ENCODE peak calls at places on chromosomes 6 and 20, in five cellular contexts. E, D, W, Q and K are unnamed samples.

GRCh38 chr20:50508171-50508761 is 1.9 kb upstream of the PTPN1 start:
- DNase-seq in Q (no peak), W (peak), D (no peak), E (no peak), K (no peak)

GRCh38 chr20:1876217-1876921 is 18.8 kb upstream of the SIRPA start:
- DNase-seq in E (no peak), Q (no peak), W (no peak), D (no peak), K (peak)

GRCh38 chr20:10671850-10672578 is 1.8 kb downstream of the JAG1 start:
- DNase-seq in W (peak), Q (peak), D (no peak), E (peak), K (peak)

GRCh38 chr6:157999100-158000051 is 17.7 kb downstream of the SYNJ2 start:
- DNase-seq in D (no peak), E (peak), W (peak), Q (no peak), K (no peak)

GRCh38 chr20:953742-954141 is 37.6 kb upstream of the ANGPT4 start:
- DNase-seq in Q (no peak), W (peak), D (no peak), E (no peak), K (peak)

GRCh38 chr6:142735182-142735581 is 209.8 kb downstream of the HIVEP2 start:
- DNase-seq in Q (no peak), W (no peak), E (no peak), D (no peak), K (no peak)

GRCh38 chr6:3757241-3757641 is 5.7 kb upstream of the PXDC1 start:
- DNase-seq in D (no peak), E (no peak), W (no peak), Q (no peak), K (no peak)

GRCh38 chr20:37349517-37350491 is 3.9 kb downstream of the SRC start:
- DNase-seq in W (no peak), E (no peak), D (no peak), Q (peak), K (no peak)

GRCh38 chr20:21436186-21436585 is 38.9 kb upstream of the NKX2-4 start:
- DNase-seq in Q (no peak), D (no peak), E (no peak), W (no peak), K (no peak)

GRCh38 chr6:116217069-116217468 is 36.8 kb downstream of the TSPYL4 start:
- DNase-seq in W (peak), E (no peak), D (peak), Q (no peak), K (no peak)

GRCh38 chr20:62661647-62662046 is 19.3 kb downstream of the SLCO4A1 start:
- DNase-seq in E (no peak), Q (no peak), W (no peak), D (no peak), K (no peak)

GRCh38 chr20:31663838-31664695 is 26.4 kb downstream of the COX4I2 start:
- DNase-seq in W (no peak), D (no peak), Q (no peak), E (peak), K (peak)

GRCh38 chr6:12977206-12977605 is 260.6 kb downstream of the PHACTR1 start:
- DNase-seq in E (no peak), Q (no peak), W (no peak), D (no peak), K (no peak)

GRCh38 chr6:26538936-26539615 is 910 bp downstream of the HMGN4 start:
- DNase-seq in E (no peak), W (no peak), Q (no peak), D (no peak), K (no peak)

GRCh38 chr6:128981716-128982115 is 98.8 kb downstream of the LAMA2 start:
- DNase-seq in W (no peak), E (no peak), Q (no peak), D (no peak), K (no peak)

GRCh38 chr6:24951831-24952299 is 16.1 kb upstream of the RIPOR2 start:
- DNase-seq in D (no peak), Q (no peak), E (no peak), W (no peak), K (no peak)

GRCh38 chr6:33815854-33816253 is 12.1 kb upstream of the MLN start:
- DNase-seq in E (no peak), W (peak), D (peak), Q (no peak), K (peak)

GRCh38 chr6:6751615-6752014 is 163.1 kb downstream of the LY86 start:
- DNase-seq in E (no peak), D (no peak), W (no peak), Q (no peak), K (no peak)

GRCh38 chr20:44981736-44982406 is 15.6 kb downstream of the STK4 start:
- DNase-seq in D (no peak), E (no peak), W (no peak), Q (no peak), K (no peak)

GRCh38 chr20:51310216-51310615 is 232.3 kb downstream of the NFATC2 start:
- DNase-seq in D (no peak), W (no peak), E (no peak), Q (no peak), K (no peak)

GRCh38 chr6:13327691-13328075 is 654 bp downstream of the TBC1D7 start:
- DNase-seq in D (peak), Q (no peak), E (no peak), W (no peak), K (no peak)

GRCh38 chr6:15160812-15161211 is 85.1 kb upstream of the JARID2 start:
- DNase-seq in Q (no peak), E (no peak), W (no peak), D (no peak), K (no peak)

GRCh38 chr6:17389274-17389847 is 4.0 kb upstream of the CAP2 start:
- DNase-seq in D (no peak), Q (no peak), W (no peak), E (no peak), K (no peak)

GRCh38 chr20:62989201-62989601 is 17.6 kb downstream of the BHLHE23 start:
- DNase-seq in Q (no peak), E (no peak), D (no peak), W (no peak), K (no peak)

GRCh38 chr20:37378785-37379598 is 33.1 kb downstream of the SRC start:
- DNase-seq in W (no peak), E (peak), Q (no peak), D (no peak), K (no peak)

GRCh38 chr20:35106827-35107380 is 14.3 kb upstream of the TRPC4AP start:
- DNase-seq in E (no peak), Q (no peak), W (no peak), D (no peak), K (no peak)

GRCh38 chr20:56572178-56572577 is 39.1 kb downstream of the FAM209B start:
- DNase-seq in W (no peak), Q (no peak), E (no peak), D (no peak), K (no peak)

GRCh38 chr6:7691675-7692452 is 34.0 kb upstream of the BMP6 start:
- DNase-seq in W (no peak), Q (no peak), D (no peak), E (no peak), K (no peak)

GRCh38 chr6:122645256-122645655 is 35.1 kb downstream of the PKIB start:
- DNase-seq in W (no peak), E (no peak), D (no peak), Q (no peak), K (no peak)

GRCh38 chr20:25271486-25272222 is 23.8 kb downstream of the PYGB start:
- DNase-seq in W (no peak), E (peak), Q (peak), D (no peak), K (peak)

GRCh38 chr20:43824699-43825402 is 89.8 kb upstream of the TOX2 start:
- DNase-seq in Q (no peak), E (no peak), W (peak), D (no peak), K (no peak)

GRCh38 chr20:23725102-23725501 is 25.6 kb downstream of the CST1 start:
- DNase-seq in W (no peak), D (no peak), Q (no peak), E (no peak), K (no peak)
- H3K27ac ChIP-seq in W (no peak), D (no peak), Q (no peak), E (no peak), K (no peak)

GRCh38 chr6:163675611-163676010 is 261.1 kb downstream of the QKI start:
- DNase-seq in E (no peak), D (no peak), W (no peak), Q (no peak), K (no peak)
- TF ChIP-seq CTCF in E (no peak), D (no peak), W (no peak), Q (no peak), K (no peak)

GRCh38 chr20:20038586-20038985 is 13.7 kb downstream of the CRNKL1 start:
- DNase-seq in D (no peak), Q (no peak), W (no peak), E (no peak), K (peak)

GRCh38 chr20:20037960-20038359 is 14.3 kb downstream of the CRNKL1 start:
- DNase-seq in W (no peak), E (no peak), D (no peak), Q (no peak), K (no peak)

GRCh38 chr20:20034486-20034885 is 17.3 kb downstream of the NAA20 start:
- DNase-seq in E (no peak), D (no peak), Q (no peak), W (no peak), K (no peak)

GRCh38 chr20:20031790-20032189 is 14.6 kb downstream of the NAA20 start:
- DNase-seq in E (no peak), Q (no peak), W (no peak), D (no peak), K (no peak)

DNA sequence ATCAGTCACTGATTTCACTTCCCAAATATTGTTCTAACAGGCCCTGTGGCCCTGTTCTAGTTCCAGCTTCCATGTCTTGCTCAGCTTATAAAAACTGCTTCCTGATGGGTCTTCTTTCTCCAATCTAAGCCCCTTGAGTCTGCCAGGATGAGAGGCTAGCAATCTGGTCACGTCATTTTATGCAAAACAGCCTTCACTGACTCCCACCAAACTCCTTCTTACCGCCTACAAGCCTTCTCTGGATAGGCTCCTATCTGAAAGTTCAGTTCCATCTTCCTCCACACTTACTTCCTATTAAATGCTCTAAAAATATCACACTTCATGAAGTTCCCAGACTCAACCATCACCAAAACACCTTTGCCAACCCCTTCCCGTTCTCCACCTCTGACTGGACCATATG is 15.5 kb downstream of the CRNKL1 start:
- DNase-seq in W (no peak), D (no peak), E (no peak), Q (no peak), K (no peak)
- H3K27ac ChIP-seq in W (peak), D (no peak), E (no peak), Q (no peak), K (no peak)

DNA sequence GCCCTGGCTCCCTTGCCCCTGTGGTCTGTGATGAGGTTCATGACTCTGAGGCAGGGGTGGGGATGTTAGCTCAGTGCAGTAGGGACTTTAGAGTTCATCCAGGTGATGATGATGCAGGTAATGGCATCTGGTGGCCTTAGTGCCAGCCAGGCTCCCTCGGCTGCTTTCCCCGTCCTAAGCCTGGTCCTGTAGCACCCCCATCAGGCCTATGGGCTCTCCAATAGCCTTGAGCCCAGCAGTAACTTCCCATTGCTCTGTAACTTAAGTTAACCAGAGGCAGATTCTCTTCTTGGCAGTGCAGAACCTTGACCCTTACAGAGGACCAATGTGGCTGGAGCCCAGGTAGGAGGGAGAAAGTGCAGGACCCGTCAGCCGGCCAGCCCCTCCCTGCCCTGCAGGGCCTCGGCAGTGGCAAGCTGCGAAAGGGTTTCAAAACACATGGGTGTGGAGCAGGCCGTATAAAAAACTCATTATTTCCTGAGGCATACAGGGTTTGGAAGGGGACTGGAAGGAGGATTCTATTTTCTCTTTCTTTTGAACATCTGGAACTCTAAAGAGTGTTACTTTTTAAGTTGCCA is 406.9 kb downstream of the CDH26 start:
- DNase-seq in D (peak), W (peak), Q (no peak), E (no peak), K (no peak)
- TF ChIP-seq CTCF in D (peak), W (no peak), Q (no peak), E (no peak), K (no peak)

GRCh38 chr6:112980676-112981075 is 633.5 kb downstream of the RFPL4B start:
- DNase-seq in W (no peak), E (no peak), D (no peak), Q (no peak), K (no peak)

GRCh38 chr6:112983741-112984221 is 636.7 kb downstream of the RFPL4B start:
- DNase-seq in Q (no peak), D (no peak), W (no peak), E (no peak), K (no peak)

GRCh38 chr6:112984899-112985298 is 637.8 kb downstream of the RFPL4B start:
- DNase-seq in E (no peak), Q (no peak), W (no peak), D (no peak), K (no peak)

GRCh38 chr6:112979830-112980229 is 632.7 kb downstream of the RFPL4B start:
- DNase-seq in W (no peak), E (no peak), Q (no peak), D (no peak), K (no peak)
- H3K27ac ChIP-seq in W (no peak), E (no peak), Q (no peak), D (no peak), K (no peak)

DNA sequence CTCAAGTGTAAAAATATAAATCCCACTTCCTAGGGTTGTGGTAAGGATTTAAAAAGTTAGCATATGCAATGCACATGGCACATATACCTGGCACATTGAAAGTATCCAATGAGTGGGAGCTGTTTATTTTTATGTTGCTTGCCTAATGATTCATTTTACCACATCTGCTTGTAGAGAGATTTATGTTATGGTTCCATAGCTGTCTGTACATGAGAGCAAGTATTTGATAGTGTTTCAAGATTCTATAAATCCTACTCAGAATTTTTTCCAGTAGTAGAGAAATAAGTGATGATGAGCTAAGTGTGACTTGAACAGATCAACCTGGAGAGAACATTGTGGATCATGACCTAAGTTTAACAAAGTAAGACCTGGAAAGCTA is 125.3 kb upstream of the SPTLC3 start:
- DNase-seq in D (no peak), W (no peak), Q (no peak), E (no peak), K (no peak)
- TF ChIP-seq CTCF in D (no peak), W (no peak), Q (no peak), E (no peak), K (no peak)

GRCh38 chr6:43970913-43971775 is 156.1 kb downstream of the MRPL14 start:
- DNase-seq in Q (no peak), E (peak), D (no peak), W (no peak), K (peak)

GRCh38 chr6:43972915-43973304 is 154.3 kb downstream of the MRPL14 start:
- DNase-seq in D (no peak), W (no peak), Q (peak), E (peak), K (peak)

GRCh38 chr6:43970068-43970912 is 157.0 kb downstream of the MRPL14 start:
- DNase-seq in D (no peak), W (no peak), Q (no peak), E (no peak), K (no peak)

GRCh38 chr6:43972179-43972914 is 154.9 kb downstream of the MRPL14 start:
- DNase-seq in Q (no peak), W (no peak), E (no peak), D (no peak), K (peak)

GRCh38 chr6:43971776-43972126 is 155.5 kb downstream of the MRPL14 start:
- DNase-seq in D (no peak), Q (no peak), W (no peak), E (no peak), K (no peak)
- H3K27ac ChIP-seq in D (no peak), Q (peak), W (no peak), E (peak), K (peak)